ENCODE peak calls at places on chromosomes 1 and 21, in seven cellular contexts. One of them, this sample, is unnamed.

GRCh38 chr1:27656157-27656893 is 15.7 kb downstream of the IFI6 start:
- DNase-seq in lower lobe of right lung: peak; percentile 75
- DNase-seq in fibroblast of lung: peak; percentile 72
- DNase-seq in IMR-90: peak; percentile 77
- DNase-seq in ovary: no peak
- DNase-seq in heart left ventricle: peak; percentile 80
- DNase-seq in testis: peak; percentile 57
- DNase-seq in this sample: no peak

GRCh38 chr1:155940993-155941844 is at the start of gene RXFP4:
- DNase-seq in heart left ventricle: no peak
- DNase-seq in lower lobe of right lung: peak; percentile 77
- DNase-seq in IMR-90: no peak
- DNase-seq in fibroblast of lung: no peak
- DNase-seq in testis: no peak
- DNase-seq in ovary: no peak
- DNase-seq in this sample: no peak

GRCh38 chr1:34086561-34086960 is 78.5 kb downstream of the CSMD2 start:
- DNase-seq in IMR-90: no peak
- DNase-seq in lower lobe of right lung: no peak
- DNase-seq in fibroblast of lung: no peak
- DNase-seq in heart left ventricle: no peak
- DNase-seq in ovary: no peak
- DNase-seq in testis: no peak
- DNase-seq in this sample: no peak

GRCh38 chr1:12230549-12231275 is 882 bp downstream of the VPS13D start:
- DNase-seq in testis: peak; percentile 63
- DNase-seq in lower lobe of right lung: peak; percentile 86
- DNase-seq in heart left ventricle: peak; percentile 77
- DNase-seq in ovary: peak; percentile 26
- DNase-seq in IMR-90: no peak
- DNase-seq in fibroblast of lung: no peak
- DNase-seq in this sample: no peak

GRCh38 chr1:151936203-151936602 is 26.9 kb upstream of the THEM4 start:
- DNase-seq in fibroblast of lung: no peak
- DNase-seq in IMR-90: no peak
- DNase-seq in ovary: no peak
- DNase-seq in lower lobe of right lung: no peak
- DNase-seq in testis: no peak
- DNase-seq in heart left ventricle: no peak
- DNase-seq in this sample: no peak

GRCh38 chr21:16534408-16535099 is 804.8 kb downstream of the USP25 start:
- DNase-seq in lower lobe of right lung: no peak
- DNase-seq in fibroblast of lung: peak; percentile 87
- DNase-seq in IMR-90: peak; percentile 32
- DNase-seq in heart left ventricle: peak; percentile 80
- DNase-seq in testis: peak; percentile 88
- DNase-seq in ovary: peak; percentile 88
- DNase-seq in this sample: no peak

GRCh38 chr1:67559222-67559700 is 125.7 kb upstream of the GADD45A start:
- DNase-seq in testis: peak; percentile 69
- DNase-seq in fibroblast of lung: peak; percentile 39
- DNase-seq in IMR-90: peak; percentile 64
- DNase-seq in lower lobe of right lung: no peak
- DNase-seq in ovary: peak; percentile 39
- DNase-seq in heart left ventricle: peak; percentile 58
- DNase-seq in this sample: no peak

GRCh38 chr1:176803596-176803995 is 340.6 kb downstream of the PAPPA2 start:
- DNase-seq in testis: no peak
- DNase-seq in heart left ventricle: no peak
- DNase-seq in fibroblast of lung: no peak
- DNase-seq in lower lobe of right lung: no peak
- DNase-seq in ovary: no peak
- DNase-seq in IMR-90: no peak
- DNase-seq in this sample: no peak

GRCh38 chr1:20329793-20330542 is 39.3 kb downstream of the VWA5B1 start:
- DNase-seq in IMR-90: no peak
- DNase-seq in lower lobe of right lung: no peak
- DNase-seq in testis: no peak
- DNase-seq in fibroblast of lung: no peak
- DNase-seq in heart left ventricle: no peak
- DNase-seq in ovary: no peak
- DNase-seq in this sample: no peak

GRCh38 chr1:8985915-8986813 is 40.1 kb downstream of the SLC2A7 start:
- DNase-seq in fibroblast of lung: peak; percentile 88
- DNase-seq in testis: peak; percentile 69
- DNase-seq in IMR-90: peak; percentile 95
- DNase-seq in ovary: peak; percentile 25
- DNase-seq in lower lobe of right lung: peak; percentile 73
- DNase-seq in heart left ventricle: peak; percentile 88
- DNase-seq in this sample: no peak

GRCh38 chr1:90046635-90047034 is 51.7 kb downstream of the ZNF326 start:
- DNase-seq in IMR-90: no peak
- DNase-seq in lower lobe of right lung: no peak
- DNase-seq in testis: no peak
- DNase-seq in fibroblast of lung: no peak
- DNase-seq in ovary: no peak
- DNase-seq in heart left ventricle: no peak
- DNase-seq in this sample: no peak

GRCh38 chr1:76835203-76835602 is 32.1 kb upstream of the ST6GALNAC5 start:
- DNase-seq in heart left ventricle: no peak
- DNase-seq in testis: no peak
- DNase-seq in ovary: no peak
- DNase-seq in lower lobe of right lung: no peak
- DNase-seq in fibroblast of lung: no peak
- DNase-seq in IMR-90: no peak
- DNase-seq in this sample: no peak

GRCh38 chr1:39113109-39113743 is 87.1 kb downstream of the NDUFS5 start:
- DNase-seq in ovary: no peak
- DNase-seq in testis: no peak
- DNase-seq in heart left ventricle: no peak
- DNase-seq in lower lobe of right lung: no peak
- DNase-seq in IMR-90: no peak
- DNase-seq in fibroblast of lung: no peak
- DNase-seq in this sample: no peak

GRCh38 chr1:39107891-39108290 is 81.7 kb downstream of the NDUFS5 start:
- DNase-seq in testis: no peak
- DNase-seq in heart left ventricle: no peak
- DNase-seq in IMR-90: no peak
- DNase-seq in ovary: no peak
- DNase-seq in fibroblast of lung: peak; percentile 28
- DNase-seq in lower lobe of right lung: no peak
- DNase-seq in this sample: no peak

GRCh38 chr1:39109653-39110052 is 83.5 kb downstream of the NDUFS5 start:
- DNase-seq in fibroblast of lung: no peak
- DNase-seq in ovary: no peak
- DNase-seq in lower lobe of right lung: no peak
- DNase-seq in heart left ventricle: no peak
- DNase-seq in testis: no peak
- DNase-seq in IMR-90: no peak
- DNase-seq in this sample: no peak

GRCh38 chr1:39110325-39110851 is 84.2 kb downstream of the NDUFS5 start:
- DNase-seq in testis: no peak
- DNase-seq in heart left ventricle: no peak
- DNase-seq in IMR-90: peak; percentile 76
- DNase-seq in ovary: no peak
- DNase-seq in lower lobe of right lung: no peak
- DNase-seq in fibroblast of lung: peak; percentile 84
- DNase-seq in this sample: no peak

GRCh38 chr1:39110882-39111281 is 84.7 kb downstream of the NDUFS5 start:
- DNase-seq in testis: no peak
- DNase-seq in lower lobe of right lung: no peak
- DNase-seq in fibroblast of lung: peak; percentile 55
- DNase-seq in IMR-90: peak; percentile 68
- DNase-seq in ovary: no peak
- DNase-seq in heart left ventricle: no peak
- DNase-seq in this sample: no peak
- H3K4me1 ChIP-seq in testis: peaks cover 41% of the 10 kb centered on the region
- H3K4me1 ChIP-seq in lower lobe of right lung: peaks cover 87% of the 10 kb centered on the region
- H3K4me1 ChIP-seq in fibroblast of lung: peaks cover 20% of the 10 kb centered on the region
- H3K4me1 ChIP-seq in IMR-90: peaks cover 21% of the 10 kb centered on the region
- H3K4me1 ChIP-seq in ovary: peaks cover 21% of the 10 kb centered on the region
- H3K4me1 ChIP-seq in heart left ventricle: peaks cover 47% of the 10 kb centered on the region
- H3K4me1 ChIP-seq in this sample: peaks cover 10% of the 10 kb centered on the region

DNA sequence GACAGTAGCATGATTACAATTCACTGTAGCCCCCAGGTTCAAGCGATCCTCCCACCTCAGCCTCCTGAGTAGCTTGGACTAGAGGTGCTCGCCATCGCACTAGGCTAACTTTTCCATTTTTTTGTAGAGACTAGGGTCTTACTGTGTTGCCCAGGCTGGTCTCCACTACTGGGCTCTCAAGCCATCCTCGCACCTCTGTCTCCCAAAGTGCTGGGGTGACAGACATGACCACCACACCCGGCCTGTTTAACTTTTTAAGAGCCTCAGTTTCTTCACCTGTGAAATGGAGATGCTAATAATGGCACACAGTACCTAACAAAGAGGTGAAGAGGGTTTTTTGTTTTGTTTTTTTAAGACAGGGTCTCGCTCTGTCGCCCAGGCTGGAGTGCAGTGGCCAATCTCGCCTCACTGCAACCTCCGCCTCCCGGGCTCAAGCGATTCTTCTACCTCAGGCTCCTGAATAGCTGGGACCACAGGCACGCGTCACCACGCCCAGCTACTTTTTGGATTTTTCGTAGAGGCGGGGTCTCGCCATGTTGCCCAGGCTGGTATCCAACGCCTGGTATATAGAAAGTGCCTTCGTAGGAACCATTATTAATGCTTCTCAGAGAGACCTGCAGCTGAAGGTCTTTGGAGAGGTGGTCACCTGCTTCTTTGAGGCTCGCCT is 637 bp downstream of the PMVK start:
- DNase-seq in testis: no peak
- DNase-seq in lower lobe of right lung: no peak
- DNase-seq in fibroblast of lung: no peak
- DNase-seq in ovary: no peak
- DNase-seq in heart left ventricle: peak; percentile 28
- DNase-seq in IMR-90: no peak
- DNase-seq in this sample: no peak
- H3K4me1 ChIP-seq in testis: peaks cover 26% of the 10 kb centered on the region
- H3K4me1 ChIP-seq in lower lobe of right lung: peaks cover 19% of the 10 kb centered on the region
- H3K4me1 ChIP-seq in fibroblast of lung: peaks cover 3% of the 10 kb centered on the region
- H3K4me1 ChIP-seq in ovary: peaks cover 6% of the 10 kb centered on the region
- H3K4me1 ChIP-seq in heart left ventricle: peaks cover 11% of the 10 kb centered on the region
- H3K4me1 ChIP-seq in IMR-90: peaks cover 2% of the 10 kb centered on the region
- H3K4me1 ChIP-seq in this sample: peaks cover 14% of the 10 kb centered on the region

DNA sequence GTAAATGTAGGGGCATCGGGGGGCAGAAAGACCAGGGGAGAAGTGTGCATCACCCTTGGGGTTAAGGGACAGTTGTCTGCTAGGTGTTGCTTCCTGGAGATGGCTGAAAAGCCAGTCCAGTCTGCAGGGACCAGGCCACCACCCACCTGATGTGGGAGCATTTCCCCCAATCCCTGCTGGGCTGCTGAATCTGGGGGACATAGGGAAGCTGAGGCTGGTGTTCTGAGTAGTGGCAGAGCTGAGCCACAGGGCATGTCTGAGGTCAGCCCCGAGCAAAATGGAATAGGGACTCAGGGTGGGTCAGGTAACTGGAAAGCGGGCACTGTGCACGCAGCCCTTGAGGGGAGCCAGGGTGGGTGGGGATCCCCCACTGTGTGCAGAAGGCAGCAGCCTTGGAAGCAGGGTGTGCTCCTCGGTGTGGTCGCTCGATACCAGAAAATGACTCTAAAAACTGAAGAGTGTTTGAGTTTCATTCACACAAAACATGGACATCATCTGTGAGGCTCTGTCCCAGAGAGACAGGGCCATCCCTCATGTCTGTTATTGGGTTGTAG is 2.4 kb upstream of the CCNL2 start:
- DNase-seq in heart left ventricle: no peak
- DNase-seq in IMR-90: no peak
- DNase-seq in ovary: no peak
- DNase-seq in fibroblast of lung: no peak
- DNase-seq in testis: no peak
- DNase-seq in lower lobe of right lung: no peak
- DNase-seq in this sample: no peak
- H3K4me1 ChIP-seq in heart left ventricle: peaks cover 45% of the 10 kb centered on the region
- H3K4me1 ChIP-seq in IMR-90: peaks cover 17% of the 10 kb centered on the region
- H3K4me1 ChIP-seq in ovary: peaks cover 16% of the 10 kb centered on the region
- H3K4me1 ChIP-seq in fibroblast of lung: peaks cover 21% of the 10 kb centered on the region
- H3K4me1 ChIP-seq in testis: peaks cover 28% of the 10 kb centered on the region
- H3K4me1 ChIP-seq in lower lobe of right lung: peaks cover 45% of the 10 kb centered on the region
- H3K4me1 ChIP-seq in this sample: peaks cover 17% of the 10 kb centered on the region

GRCh38 chr1:110004583-110004982 is 20.0 kb downstream of the AHCYL1 start:
- DNase-seq in lower lobe of right lung: no peak
- DNase-seq in heart left ventricle: no peak
- DNase-seq in testis: no peak
- DNase-seq in fibroblast of lung: no peak
- DNase-seq in IMR-90: no peak
- DNase-seq in ovary: no peak
- DNase-seq in this sample: no peak
- H3K4me1 ChIP-seq in lower lobe of right lung: peaks cover 47% of the 10 kb centered on the region
- H3K4me1 ChIP-seq in heart left ventricle: peaks cover 58% of the 10 kb centered on the region
- H3K4me1 ChIP-seq in testis: peaks cover 15% of the 10 kb centered on the region
- H3K4me1 ChIP-seq in fibroblast of lung: peaks cover 22% of the 10 kb centered on the region
- H3K4me1 ChIP-seq in IMR-90: peaks cover 17% of the 10 kb centered on the region
- H3K4me1 ChIP-seq in ovary: peaks cover 15% of the 10 kb centered on the region
- H3K4me1 ChIP-seq in this sample: peaks cover 16% of the 10 kb centered on the region

DNA sequence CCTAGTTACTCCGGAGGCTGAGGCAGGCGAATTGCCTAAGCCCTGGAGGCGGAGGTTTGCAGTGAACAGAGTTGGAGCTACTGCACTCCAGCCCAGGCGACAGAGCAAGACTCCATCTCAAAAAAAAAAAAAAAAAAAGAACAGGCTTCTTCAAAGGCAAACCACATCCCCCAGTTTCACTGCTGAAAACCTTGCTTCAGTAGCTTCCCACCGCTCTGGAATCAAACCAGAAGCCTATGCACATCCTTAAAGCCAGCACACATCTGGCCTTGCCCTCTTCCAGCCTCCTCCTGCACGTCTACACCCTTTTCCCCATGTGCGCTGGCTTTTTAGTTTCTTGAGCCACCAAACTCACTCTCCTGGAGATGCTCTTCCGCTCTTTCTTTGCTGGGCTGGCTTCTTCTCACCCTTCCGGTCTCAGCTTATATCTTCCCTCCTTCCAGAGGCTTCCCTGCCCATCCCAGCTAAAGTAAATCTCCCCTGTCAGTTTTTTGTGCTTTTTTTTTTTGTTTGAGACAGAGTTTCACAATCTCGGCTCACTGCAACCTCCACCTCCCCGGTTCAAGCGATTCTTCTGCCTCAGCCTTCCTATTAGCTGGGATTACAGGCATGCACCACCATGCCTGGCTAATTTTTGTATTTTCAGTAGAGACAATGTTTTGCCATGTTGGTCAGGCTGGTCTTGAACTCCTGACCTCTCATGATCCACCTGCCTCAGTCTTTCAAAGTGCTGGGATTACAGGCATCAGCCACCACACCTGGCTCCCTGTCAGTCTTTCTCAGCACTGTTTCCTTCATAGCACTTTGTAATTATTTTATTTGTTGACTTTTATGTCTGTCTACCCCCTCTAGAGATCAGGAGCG is 42.0 kb upstream of the ID3 start:
- DNase-seq in fibroblast of lung: no peak
- DNase-seq in lower lobe of right lung: no peak
- DNase-seq in ovary: no peak
- DNase-seq in testis: no peak
- DNase-seq in IMR-90: no peak
- DNase-seq in heart left ventricle: no peak
- DNase-seq in this sample: no peak
- H3K4me1 ChIP-seq in fibroblast of lung: no peaks in the 10 kb centered on the region
- H3K4me1 ChIP-seq in lower lobe of right lung: no peaks in the 10 kb centered on the region
- H3K4me1 ChIP-seq in ovary: no peaks in the 10 kb centered on the region
- H3K4me1 ChIP-seq in testis: no peaks in the 10 kb centered on the region
- H3K4me1 ChIP-seq in IMR-90: no peaks in the 10 kb centered on the region
- H3K4me1 ChIP-seq in heart left ventricle: peaks cover 15% of the 10 kb centered on the region
- H3K4me1 ChIP-seq in this sample: peaks cover 20% of the 10 kb centered on the region

This sample was measured in neuronal stem cell.